ENCODE peak calls at places on chromosomes 1 and 21, in five cellular contexts. Z is pancreas, V is right lobe of liver, N is GM06990, P is AG04450. Y is an unnamed sample.

GRCh38 chr21:35190201-35190701 is 141.1 kb upstream of the RUNX1 start:
- DNase-seq in Z (no peak), P (no peak), V (no peak), N (no peak), Y (no peak)

GRCh38 chr1:199747984-199748383 is 279.5 kb upstream of the NR5A2 start:
- DNase-seq in Z (no peak), P (no peak), V (no peak), N (no peak), Y (no peak)

GRCh38 chr1:46687095-46687659 is 15.5 kb downstream of the TEX38 start:
- DNase-seq in N (no peak), Z (peak; percentile 93), P (no peak), V (peak; percentile 86), Y (no peak)

GRCh38 chr1:172758242-172758641 is 99.3 kb downstream of the FASLG start:
- DNase-seq in P (no peak), Z (no peak), V (no peak), N (no peak), Y (no peak)

GRCh38 chr1:186188736-186189135 is 186.3 kb downstream of the TPR start:
- DNase-seq in P (no peak), N (no peak), V (no peak), Z (no peak), Y (no peak)

GRCh38 chr1:214364335-214364734 is 83.4 kb downstream of the SMYD2 start:
- DNase-seq in V (no peak), P (no peak), N (no peak), Z (no peak), Y (no peak)

GRCh38 chr1:231969078-231969477 is 342.5 kb downstream of the DISC1 start:
- DNase-seq in Z (no peak), V (no peak), N (no peak), P (no peak), Y (no peak)

GRCh38 chr1:113871597-113872113 is at the start of gene PTPN22:
- DNase-seq in N (peak; percentile 70), Z (peak; percentile 32), V (peak; percentile 35), P (peak; percentile 16), Y (peak; percentile 70)

GRCh38 chr1:205500240-205501218 is 3.9 kb upstream of the CDK18 start:
- DNase-seq in V (no peak), P (no peak), Z (no peak), N (no peak), Y (no peak)

GRCh38 chr21:42108941-42109340 is 37.8 kb downstream of the UMODL1 start:
- DNase-seq in Z (no peak), P (no peak), V (peak; percentile 13), N (no peak), Y (no peak)

GRCh38 chr1:28129150-28129549 is 40.7 kb upstream of the EYA3 start:
- DNase-seq in V (no peak), N (no peak), Z (no peak), P (no peak), Y (no peak)

GRCh38 chr1:19156676-19157075 is 53.4 kb downstream of the UBR4 start:
- DNase-seq in P (no peak), N (no peak), V (peak; percentile 50), Z (no peak), Y (no peak)

GRCh38 chr1:30315185-30315960 is 408.0 kb downstream of the MATN1 start:
- DNase-seq in V (no peak), N (no peak), Z (no peak), P (no peak), Y (no peak)

GRCh38 chr1:150543500-150544143 is 5.6 kb upstream of the ADAMTSL4 start:
- DNase-seq in V (peak; percentile 55), Z (no peak), P (no peak), N (no peak), Y (no peak)

GRCh38 chr21:36825683-36826082 is 126.8 kb downstream of the SIM2 start:
- DNase-seq in N (no peak), Z (no peak), P (no peak), V (no peak), Y (no peak)

GRCh38 chr1:64856564-64856963 is 109.8 kb downstream of the JAK1 start:
- DNase-seq in Z (peak; percentile 44), P (no peak), N (no peak), V (peak; percentile 65), Y (no peak)

GRCh38 chr21:39347537-39347936 is 1.4 kb downstream of the HMGN1 start:
- DNase-seq in Z (no peak), N (no peak), P (no peak), V (no peak), Y (no peak)

GRCh38 chr1:7409278-7409677 is 361.8 kb upstream of the VAMP3 start:
- DNase-seq in V (no peak), P (no peak), Z (peak; percentile 13), N (no peak), Y (no peak)

DNA sequence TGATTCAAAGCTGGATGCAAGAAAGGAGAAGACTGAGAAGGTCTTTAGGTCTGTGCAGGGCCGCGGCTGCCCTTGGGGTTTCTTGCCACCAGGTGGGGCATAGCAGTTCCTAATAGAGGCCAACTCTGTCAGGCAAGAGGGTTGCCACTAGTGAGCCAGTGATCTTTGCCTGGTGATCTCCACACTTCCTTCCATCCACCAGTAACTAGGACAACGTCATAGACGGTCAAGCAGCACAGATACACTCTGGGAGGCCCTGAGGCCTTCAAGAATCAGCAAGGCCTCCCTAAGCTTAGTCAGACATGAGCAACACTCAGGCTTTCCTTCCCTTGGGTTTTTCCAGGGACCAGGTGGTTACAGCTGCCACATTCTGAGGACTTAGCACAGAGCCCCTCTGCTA is 32.9 kb upstream of the ATP2B4 start:
- DNase-seq in V (peak; percentile 24), N (no peak), P (no peak), Z (no peak), Y (no peak)
- TF ChIP-seq CTCF in V (peak; percentile 30), N (peak; percentile 62), P (peak; percentile 23), Z (no peak), Y (peak; percentile 27)

GRCh38 chr1:17617787-17618557 is 78.5 kb downstream of the ARHGEF10L start:
- DNase-seq in P (no peak), N (no peak), V (peak; percentile 44), Z (peak; percentile 38), Y (no peak)
- TF ChIP-seq CTCF in P (no peak), N (no peak), V (no peak), Z (no peak), Y (no peak)

DNA sequence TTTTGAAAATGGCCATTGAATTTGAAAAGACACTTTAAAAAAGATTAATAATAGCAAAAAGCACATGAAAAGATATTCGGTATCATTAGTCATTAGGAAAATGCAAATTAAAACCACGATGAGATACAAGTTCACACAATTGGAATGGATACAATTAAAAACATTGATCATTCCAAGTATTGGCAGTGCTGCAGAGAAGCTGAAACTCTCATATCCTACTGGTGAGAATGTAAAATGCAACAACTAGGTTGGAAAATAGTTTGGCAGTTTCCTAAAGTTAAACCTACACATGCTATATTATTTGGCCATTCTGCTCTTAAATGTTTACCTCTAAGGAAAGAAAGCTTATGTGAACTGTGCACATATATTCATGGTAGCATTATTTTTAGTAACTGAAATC is 838.7 kb upstream of the PRMT6 start:
- DNase-seq in N (no peak), Z (no peak), V (no peak), P (no peak), Y (no peak)
- TF ChIP-seq CTCF in N (no peak), Z (no peak), V (no peak), P (no peak), Y (no peak)

GRCh38 chr1:153922838-153923652 is at the start of gene GATAD2B:
- DNase-seq in V (peak; percentile 100), P (peak; percentile 100), Z (peak; percentile 100), N (peak; percentile 98), Y (peak; percentile 98)

GRCh38 chr1:153921080-153921802 is 1.5 kb downstream of the GATAD2B start:
- DNase-seq in P (no peak), Z (no peak), N (no peak), V (no peak), Y (no peak)

GRCh38 chr1:153921803-153922075 is 1.0 kb downstream of the GATAD2B start:
- DNase-seq in N (no peak), P (no peak), Z (no peak), V (no peak), Y (no peak)

GRCh38 chr1:153922076-153922837 is 515 bp downstream of the GATAD2B start:
- DNase-seq in P (no peak), Z (peak; percentile 76), N (no peak), V (peak; percentile 76), Y (no peak)

GRCh38 chr1:153919879-153920852 is 2.6 kb downstream of the GATAD2B start:
- DNase-seq in Z (no peak), N (no peak), V (no peak), P (no peak), Y (no peak)
- TF ChIP-seq CTCF in Z (no peak), N (peak; percentile 46), V (peak; percentile 19), P (peak; percentile 39), Y (peak; percentile 57)

DNA sequence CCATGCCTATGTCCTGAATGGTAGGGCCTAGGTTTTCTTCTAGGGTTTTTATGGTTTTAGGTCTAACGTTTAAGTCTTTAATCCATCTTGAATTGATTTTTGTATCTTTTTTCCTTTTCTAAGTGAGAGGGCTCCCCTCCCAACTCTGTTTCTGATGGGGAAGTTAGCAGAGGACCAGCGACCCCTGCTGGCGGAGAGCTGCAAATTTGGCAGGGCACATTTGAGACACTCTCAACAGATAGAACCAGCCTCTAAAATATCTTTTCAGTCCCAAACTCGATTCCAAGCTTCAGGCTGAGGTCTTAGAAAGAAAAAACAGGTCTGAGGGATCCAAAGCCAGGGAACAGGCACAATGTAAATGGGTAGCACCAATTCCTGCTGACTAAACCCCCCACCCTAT is 32.5 kb downstream of the LRRC3 start:
- DNase-seq in V (no peak), Z (no peak), N (no peak), P (no peak), Y (no peak)
- TF ChIP-seq CTCF in V (peak; percentile 62), Z (no peak), N (peak; percentile 45), P (peak; percentile 55), Y (peak; percentile 15)

Y was measured in GM10248.